ENCODE peak calls at places on chromosomes 13 and 19, in four cellular contexts. M is mammary epithelial cell, Z is Panc1, C is fibroblast of lung. N is an unnamed sample.
A peak's percentile ranks its signal among the peaks of the same experiment; 100 is the strongest.

GRCh38 chr19:51754770-51755169 is 3.1 kb upstream of the FPR1 start:
- DNase-seq in M (no peak), Z (no peak), C (no peak), N (no peak)

GRCh38 chr13:44487989-44488388 is 88.1 kb downstream of the TSC22D1 start:
- DNase-seq in M (no peak), Z (no peak), C (no peak), N (no peak)

GRCh38 chr13:35468195-35468594 is 8.3 kb downstream of the MAB21L1 start:
- DNase-seq in M (no peak), Z (no peak), C (no peak), N (no peak)

GRCh38 chr19:1037553-1038115 is 2.3 kb upstream of the ABCA7 start:
- DNase-seq in M (no peak), Z (no peak), C (no peak), N (no peak)

GRCh38 chr19:2047449-2048103 is 3.5 kb downstream of the MKNK2 start:
- DNase-seq in M (no peak), Z (no peak), C (peak; percentile 53), N (no peak)

GRCh38 chr13:113977976-113978375 is 4.1 kb upstream of the C13orf46 start:
- DNase-seq in M (no peak), Z (no peak), C (no peak), N (no peak)

GRCh38 chr19:55149078-55150003 is at the start of gene TNNT1:
- DNase-seq in M (no peak), Z (no peak), C (no peak), N (no peak)

GRCh38 chr13:84137292-84137691 is 255.0 kb upstream of the SLITRK1 start:
- DNase-seq in M (peak; percentile 29), Z (no peak), C (no peak), N (no peak)

GRCh38 chr19:29475469-29475868 is 50.3 kb upstream of the VSTM2B start:
- DNase-seq in M (no peak), Z (no peak), C (no peak), N (no peak)

GRCh38 chr13:100301418-100301817 is 212.5 kb downstream of the PCCA start:
- DNase-seq in M (peak; percentile 20), Z (no peak), C (no peak), N (no peak)

GRCh38 chr13:102814025-102814607 is 15.2 kb downstream of the BIVM start:
- DNase-seq in M (no peak), Z (no peak), C (no peak), N (no peak)

GRCh38 chr19:33376423-33376822 is 2.9 kb downstream of the CEBPG start:
- DNase-seq in M (peak; percentile 73), Z (peak; percentile 64), C (peak; percentile 81), N (no peak)

GRCh38 chr13:33611016-33611805 is 206.7 kb upstream of the RFC3 start:
- DNase-seq in M (no peak), Z (no peak), C (peak; percentile 88), N (no peak)

GRCh38 chr19:45100202-45100600 is 7.2 kb downstream of the PPP1R37 start:
- DNase-seq in M (no peak), Z (no peak), C (no peak), N (no peak)

GRCh38 chr19:18897108-18898029 is 1.4 kb upstream of the CERS1 start:
- DNase-seq in M (no peak), Z (no peak), C (no peak), N (no peak)
- H3K27ac ChIP-seq in M (no peak overlapping the region), Z (no peak overlapping the region), C (no peak overlapping the region), N (no peak overlapping the region)

DNA sequence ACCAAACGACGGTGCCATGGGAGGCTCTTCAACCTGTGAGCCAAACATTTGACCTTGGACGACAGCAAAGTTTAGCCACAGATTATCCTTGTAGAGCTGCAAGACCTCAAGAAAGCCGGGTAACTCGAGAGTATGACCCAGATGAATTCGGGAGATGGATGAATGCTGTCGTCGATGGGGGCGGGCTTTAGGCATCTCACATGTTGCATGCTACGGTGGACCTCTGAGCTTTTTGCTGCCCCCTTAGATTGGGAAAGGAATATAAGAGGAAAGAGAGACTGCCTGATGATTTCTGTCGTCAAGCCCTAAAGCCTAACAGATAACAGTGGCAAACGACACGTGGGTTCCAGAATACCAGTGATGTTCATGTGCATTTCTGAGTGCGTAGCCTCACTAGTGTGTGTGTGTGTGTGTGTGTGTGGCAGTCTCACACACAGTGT is 716 bp upstream of the ABCC4 start:
- DNase-seq in M (no peak), Z (no peak), C (peak; percentile 50), N (no peak)
- H3K27ac ChIP-seq in M (peak overlapping the region; percentile 45), Z (peak overlapping the region; percentile 77), C (peak overlapping the region; percentile 68), N (no peak overlapping the region)

GRCh38 chr19:35156673-35157014 is 2.1 kb downstream of the FXYD5 start:
- DNase-seq in M (no peak), Z (no peak), C (no peak), N (no peak)

GRCh38 chr19:35157431-35157830 is 2.9 kb downstream of the FXYD5 start:
- DNase-seq in M (no peak), Z (no peak), C (no peak), N (no peak)

GRCh38 chr19:35160629-35161433 is 6.3 kb downstream of the FXYD5 start:
- DNase-seq in M (no peak), Z (no peak), C (no peak), N (no peak)

GRCh38 chr19:35161434-35161743 is 6.9 kb downstream of the FXYD5 start:
- DNase-seq in M (no peak), Z (no peak), C (no peak), N (no peak)

GRCh38 chr19:35159606-35160005 is 5.1 kb downstream of the FXYD5 start:
- DNase-seq in M (no peak), Z (no peak), C (no peak), N (no peak)
- H3K27ac ChIP-seq in M (no peak overlapping the region), Z (no peak overlapping the region), C (no peak overlapping the region), N (no peak overlapping the region)

GRCh38 chr19:19871932-19872331 is 6.2 kb downstream of the ZNF253 start:
- DNase-seq in M (no peak), Z (no peak), C (no peak), N (no peak)
- H3K27ac ChIP-seq in M (no peak overlapping the region), Z (no peak overlapping the region), C (no peak overlapping the region), N (no peak overlapping the region)

N was measured in epithelial cell of prostate.